ENCODE peak calls at places on chromosomes 3 and 15, in nine cellular contexts. One of them, this sample, is unnamed.

GRCh38 chr3:4839278-4839677 is 140.0 kb upstream of the BHLHE40 start:
- DNase-seq in hepatocyte: no peak
- DNase-seq in cardiac muscle cell: no peak
- DNase-seq in adrenal gland: no peak
- DNase-seq in HepG2: no peak
- DNase-seq in uterus: no peak
- DNase-seq in GM23338: no peak
- DNase-seq in ovary: no peak
- DNase-seq in HL-60: no peak
- DNase-seq in this sample: no peak

GRCh38 chr3:36408146-36408545 is 27.8 kb downstream of the STAC start:
- DNase-seq in hepatocyte: no peak
- DNase-seq in cardiac muscle cell: no peak
- DNase-seq in adrenal gland: no peak
- DNase-seq in HepG2: peak
- DNase-seq in uterus: no peak
- DNase-seq in GM23338: peak
- DNase-seq in ovary: no peak
- DNase-seq in HL-60: no peak
- DNase-seq in this sample: no peak

GRCh38 chr3:127997961-127998360 is 54.3 kb upstream of the SEC61A1 start:
- DNase-seq in hepatocyte: peak
- DNase-seq in cardiac muscle cell: no peak
- DNase-seq in adrenal gland: no peak
- DNase-seq in HepG2: peak
- DNase-seq in uterus: no peak
- DNase-seq in GM23338: no peak
- DNase-seq in ovary: no peak
- DNase-seq in HL-60: no peak
- DNase-seq in this sample: no peak

GRCh38 chr15:34336947-34337556 is 529 bp downstream of the SLC12A6 start:
- DNase-seq in hepatocyte: no peak
- DNase-seq in cardiac muscle cell: no peak
- DNase-seq in adrenal gland: peak
- DNase-seq in HepG2: no peak
- DNase-seq in uterus: no peak
- DNase-seq in GM23338: peak
- DNase-seq in ovary: no peak
- DNase-seq in HL-60: no peak
- DNase-seq in this sample: no peak

GRCh38 chr3:182393151-182393550 is 400.2 kb upstream of the ATP11B start:
- DNase-seq in hepatocyte: no peak
- DNase-seq in cardiac muscle cell: no peak
- DNase-seq in adrenal gland: no peak
- DNase-seq in HepG2: no peak
- DNase-seq in uterus: no peak
- DNase-seq in GM23338: no peak
- DNase-seq in ovary: no peak
- DNase-seq in HL-60: no peak
- DNase-seq in this sample: no peak

GRCh38 chr3:82001276-82001953 is 240.0 kb upstream of the GBE1 start:
- DNase-seq in hepatocyte: no peak
- DNase-seq in cardiac muscle cell: no peak
- DNase-seq in adrenal gland: no peak
- DNase-seq in HepG2: no peak
- DNase-seq in uterus: no peak
- DNase-seq in GM23338: no peak
- DNase-seq in ovary: no peak
- DNase-seq in HL-60: no peak
- DNase-seq in this sample: no peak

GRCh38 chr3:178561239-178561638 is 25.0 kb downstream of the KCNMB2 start:
- DNase-seq in hepatocyte: no peak
- DNase-seq in cardiac muscle cell: no peak
- DNase-seq in adrenal gland: no peak
- DNase-seq in HepG2: no peak
- DNase-seq in uterus: no peak
- DNase-seq in GM23338: no peak
- DNase-seq in ovary: no peak
- DNase-seq in HL-60: no peak
- DNase-seq in this sample: no peak

GRCh38 chr3:129890125-129890524 is 3.4 kb downstream of the TMCC1 start:
- DNase-seq in hepatocyte: no peak
- DNase-seq in cardiac muscle cell: no peak
- DNase-seq in adrenal gland: no peak
- DNase-seq in HepG2: peak
- DNase-seq in uterus: no peak
- DNase-seq in GM23338: no peak
- DNase-seq in ovary: no peak
- DNase-seq in HL-60: peak
- DNase-seq in this sample: no peak

GRCh38 chr15:85825118-85825517 is 30.4 kb upstream of the KLHL25 start:
- DNase-seq in hepatocyte: no peak
- DNase-seq in cardiac muscle cell: peak
- DNase-seq in adrenal gland: no peak
- DNase-seq in HepG2: no peak
- DNase-seq in uterus: no peak
- DNase-seq in GM23338: no peak
- DNase-seq in ovary: no peak
- DNase-seq in HL-60: no peak
- DNase-seq in this sample: no peak

GRCh38 chr3:150149651-150150051 is 179.0 kb upstream of the PFN2 start:
- DNase-seq in hepatocyte: peak
- DNase-seq in cardiac muscle cell: no peak
- DNase-seq in adrenal gland: no peak
- DNase-seq in HepG2: no peak
- DNase-seq in uterus: no peak
- DNase-seq in GM23338: no peak
- DNase-seq in ovary: no peak
- DNase-seq in HL-60: no peak
- DNase-seq in this sample: no peak

GRCh38 chr3:150150633-150151032 is 179.9 kb upstream of the PFN2 start:
- DNase-seq in hepatocyte: no peak
- DNase-seq in cardiac muscle cell: no peak
- DNase-seq in adrenal gland: no peak
- DNase-seq in HepG2: no peak
- DNase-seq in uterus: no peak
- DNase-seq in GM23338: no peak
- DNase-seq in ovary: no peak
- DNase-seq in HL-60: no peak
- DNase-seq in this sample: no peak

GRCh38 chr3:150145659-150146058 is 175.0 kb upstream of the PFN2 start:
- DNase-seq in hepatocyte: no peak
- DNase-seq in cardiac muscle cell: no peak
- DNase-seq in adrenal gland: no peak
- DNase-seq in HepG2: no peak
- DNase-seq in uterus: no peak
- DNase-seq in GM23338: no peak
- DNase-seq in ovary: no peak
- DNase-seq in HL-60: no peak
- DNase-seq in this sample: no peak

GRCh38 chr3:150146891-150147761 is 176.4 kb upstream of the PFN2 start:
- DNase-seq in hepatocyte: peak
- DNase-seq in cardiac muscle cell: no peak
- DNase-seq in adrenal gland: no peak
- DNase-seq in HepG2: no peak
- DNase-seq in uterus: peak
- DNase-seq in GM23338: no peak
- DNase-seq in ovary: peak
- DNase-seq in HL-60: no peak
- DNase-seq in this sample: no peak

GRCh38 chr3:150147776-150148175 is 177.1 kb upstream of the PFN2 start:
- DNase-seq in hepatocyte: peak
- DNase-seq in cardiac muscle cell: no peak
- DNase-seq in adrenal gland: no peak
- DNase-seq in HepG2: no peak
- DNase-seq in uterus: no peak
- DNase-seq in GM23338: no peak
- DNase-seq in ovary: no peak
- DNase-seq in HL-60: no peak
- DNase-seq in this sample: no peak
- H3K27ac ChIP-seq in hepatocyte: peak
- H3K27ac ChIP-seq in cardiac muscle cell: no peak
- H3K27ac ChIP-seq in adrenal gland: no peak
- H3K27ac ChIP-seq in HepG2: no peak
- H3K27ac ChIP-seq in uterus: no peak
- H3K27ac ChIP-seq in GM23338: no peak
- H3K27ac ChIP-seq in ovary: peak
- H3K27ac ChIP-seq in HL-60: no peak
- H3K27ac ChIP-seq in this sample: no peak

GRCh38 chr3:87507753-87508152 is 231.4 kb upstream of the POU1F1 start:
- DNase-seq in hepatocyte: no peak
- DNase-seq in cardiac muscle cell: no peak
- DNase-seq in adrenal gland: no peak
- DNase-seq in HepG2: no peak
- DNase-seq in uterus: no peak
- DNase-seq in GM23338: no peak
- DNase-seq in ovary: no peak
- DNase-seq in HL-60: no peak
- DNase-seq in this sample: no peak

GRCh38 chr3:87498358-87499080 is 222.1 kb upstream of the POU1F1 start:
- DNase-seq in hepatocyte: no peak
- DNase-seq in cardiac muscle cell: no peak
- DNase-seq in adrenal gland: no peak
- DNase-seq in HepG2: no peak
- DNase-seq in uterus: no peak
- DNase-seq in GM23338: no peak
- DNase-seq in ovary: no peak
- DNase-seq in HL-60: no peak
- DNase-seq in this sample: no peak

GRCh38 chr3:87501076-87501475 is 224.7 kb upstream of the POU1F1 start:
- DNase-seq in hepatocyte: no peak
- DNase-seq in cardiac muscle cell: no peak
- DNase-seq in adrenal gland: no peak
- DNase-seq in HepG2: no peak
- DNase-seq in uterus: no peak
- DNase-seq in GM23338: no peak
- DNase-seq in ovary: no peak
- DNase-seq in HL-60: no peak
- DNase-seq in this sample: no peak

GRCh38 chr3:87509401-87509800 is 233.0 kb upstream of the POU1F1 start:
- DNase-seq in hepatocyte: no peak
- DNase-seq in cardiac muscle cell: no peak
- DNase-seq in adrenal gland: no peak
- DNase-seq in HepG2: no peak
- DNase-seq in uterus: no peak
- DNase-seq in GM23338: peak
- DNase-seq in ovary: no peak
- DNase-seq in HL-60: no peak
- DNase-seq in this sample: no peak

DNA sequence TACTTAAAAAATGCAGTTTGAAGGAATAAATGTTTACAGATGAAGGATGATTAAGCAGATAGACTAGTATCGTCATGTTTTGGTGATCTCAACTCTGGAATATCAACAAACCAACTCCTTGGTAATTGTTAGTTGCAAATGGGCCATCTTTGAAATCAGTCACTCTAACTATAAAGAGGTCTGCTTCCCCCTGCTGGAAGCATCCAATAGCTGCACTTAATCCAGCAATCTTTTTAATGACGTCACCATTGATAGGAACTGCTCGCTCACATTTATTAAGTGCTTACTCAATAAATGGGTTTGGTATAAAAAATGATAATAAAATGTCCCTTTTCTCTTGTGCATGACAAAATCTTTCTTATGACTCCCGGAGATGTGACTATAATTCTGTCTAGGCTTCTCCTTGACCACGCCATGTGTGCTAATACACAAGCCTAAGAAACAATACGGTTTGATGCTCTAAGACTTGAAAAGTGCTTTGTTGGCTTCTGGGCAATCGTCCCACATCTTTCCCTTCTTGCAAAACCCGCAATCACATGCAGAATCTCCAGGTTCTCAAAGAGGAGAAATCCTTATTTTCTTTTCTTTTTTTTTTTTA is 227.6 kb upstream of the POU1F1 start:
- DNase-seq in hepatocyte: peak
- DNase-seq in cardiac muscle cell: peak
- DNase-seq in adrenal gland: peak
- DNase-seq in HepG2: peak
- DNase-seq in uterus: no peak
- DNase-seq in GM23338: peak
- DNase-seq in ovary: no peak
- DNase-seq in HL-60: peak
- DNase-seq in this sample: no peak
- TF ChIP-seq CTCF in hepatocyte: peak
- TF ChIP-seq CTCF in cardiac muscle cell: peak
- TF ChIP-seq CTCF in adrenal gland: peak
- TF ChIP-seq CTCF in HepG2: peak
- TF ChIP-seq CTCF in uterus: no peak
- TF ChIP-seq CTCF in GM23338: peak
- TF ChIP-seq CTCF in ovary: no peak
- TF ChIP-seq CTCF in HL-60: peak
- TF ChIP-seq CTCF in this sample: no peak

GRCh38 chr3:159850481-159850880 is 138.2 kb upstream of the IL12A start:
- DNase-seq in hepatocyte: no peak
- DNase-seq in cardiac muscle cell: no peak
- DNase-seq in adrenal gland: no peak
- DNase-seq in HepG2: no peak
- DNase-seq in uterus: no peak
- DNase-seq in GM23338: no peak
- DNase-seq in ovary: no peak
- DNase-seq in HL-60: peak
- DNase-seq in this sample: no peak

GRCh38 chr3:159853506-159853864 is 135.2 kb upstream of the IL12A start:
- DNase-seq in hepatocyte: no peak
- DNase-seq in cardiac muscle cell: no peak
- DNase-seq in adrenal gland: no peak
- DNase-seq in HepG2: no peak
- DNase-seq in uterus: no peak
- DNase-seq in GM23338: no peak
- DNase-seq in ovary: no peak
- DNase-seq in HL-60: no peak
- DNase-seq in this sample: no peak

GRCh38 chr3:159854500-159855124 is 134.0 kb upstream of the IL12A start:
- DNase-seq in hepatocyte: peak
- DNase-seq in cardiac muscle cell: peak
- DNase-seq in adrenal gland: no peak
- DNase-seq in HepG2: peak
- DNase-seq in uterus: no peak
- DNase-seq in GM23338: no peak
- DNase-seq in ovary: no peak
- DNase-seq in HL-60: no peak
- DNase-seq in this sample: no peak

GRCh38 chr3:159852821-159853505 is 135.7 kb upstream of the IL12A start:
- DNase-seq in hepatocyte: peak
- DNase-seq in cardiac muscle cell: peak
- DNase-seq in adrenal gland: no peak
- DNase-seq in HepG2: no peak
- DNase-seq in uterus: peak
- DNase-seq in GM23338: peak
- DNase-seq in ovary: peak
- DNase-seq in HL-60: no peak
- DNase-seq in this sample: peak

GRCh38 chr3:159852256-159852655 is 136.4 kb upstream of the IL12A start:
- DNase-seq in hepatocyte: no peak
- DNase-seq in cardiac muscle cell: no peak
- DNase-seq in adrenal gland: no peak
- DNase-seq in HepG2: no peak
- DNase-seq in uterus: no peak
- DNase-seq in GM23338: no peak
- DNase-seq in ovary: no peak
- DNase-seq in HL-60: no peak
- DNase-seq in this sample: no peak
- H3K4me3 ChIP-seq in hepatocyte: no peak
- H3K4me3 ChIP-seq in cardiac muscle cell: peak
- H3K4me3 ChIP-seq in adrenal gland: no peak
- H3K4me3 ChIP-seq in HepG2: no peak
- H3K4me3 ChIP-seq in uterus: no peak
- H3K4me3 ChIP-seq in GM23338: no peak
- H3K4me3 ChIP-seq in ovary: no peak
- H3K4me3 ChIP-seq in HL-60: no peak
- H3K4me3 ChIP-seq in this sample: peak

GRCh38 chr3:69292959-69293574 is 92.8 kb downstream of the FRMD4B start:
- DNase-seq in hepatocyte: no peak
- DNase-seq in cardiac muscle cell: peak
- DNase-seq in adrenal gland: no peak
- DNase-seq in HepG2: no peak
- DNase-seq in uterus: no peak
- DNase-seq in GM23338: no peak
- DNase-seq in ovary: no peak
- DNase-seq in HL-60: no peak
- DNase-seq in this sample: no peak
- H3K27ac ChIP-seq in hepatocyte: no peak
- H3K27ac ChIP-seq in cardiac muscle cell: peak
- H3K27ac ChIP-seq in adrenal gland: no peak
- H3K27ac ChIP-seq in HepG2: no peak
- H3K27ac ChIP-seq in uterus: peak
- H3K27ac ChIP-seq in GM23338: no peak
- H3K27ac ChIP-seq in ovary: no peak
- H3K27ac ChIP-seq in HL-60: no peak
- H3K27ac ChIP-seq in this sample: no peak

This sample was measured in coronary artery.